ENCODE peak calls at places on chromosomes 2 and 18, in four cellular contexts. S is K562, Q is HepG2, P is H1. F is an unnamed sample.

GRCh38 chr18:70555046-70555445 is 266.2 kb downstream of the SOCS6 start:
- DNase-seq in S (no peak), Q (no peak), P (no peak), F (no peak)

GRCh38 chr18:11975721-11976120 is 5.6 kb upstream of the IMPA2 start:
- DNase-seq in S (no peak), Q (no peak), P (no peak), F (no peak)

GRCh38 chr18:9708057-9708881 is at the start of gene RAB31:
- DNase-seq in S (peak), Q (no peak), P (no peak), F (no peak)

GRCh38 chr18:28189400-28190239 is 12.7 kb upstream of the CDH2 start:
- DNase-seq in S (peak), Q (peak), P (no peak), F (peak)

GRCh38 chr2:128187032-128187654 is 96.1 kb downstream of the UGGT1 start:
- DNase-seq in S (no peak), Q (no peak), P (no peak), F (no peak)

GRCh38 chr2:69125816-69126215 is 112.8 kb downstream of the ANTXR1 start:
- DNase-seq in S (no peak), Q (no peak), P (no peak), F (no peak)

GRCh38 chr2:159317392-159318088 is 31.0 kb upstream of the WDSUB1 start:
- DNase-seq in S (no peak), Q (no peak), P (no peak), F (no peak)

GRCh38 chr18:59664329-59664728 is 32.9 kb downstream of the CCBE1 start:
- DNase-seq in S (no peak), Q (no peak), P (no peak), F (no peak)

GRCh38 chr2:184523732-184524131 is 74.6 kb upstream of the ZNF804A start:
- DNase-seq in S (no peak), Q (no peak), P (no peak), F (no peak)

GRCh38 chr2:26298286-26298637 is 47.7 kb upstream of the SELENOI start:
- DNase-seq in S (no peak), Q (no peak), P (no peak), F (no peak)

GRCh38 chr2:44005831-44006230 is 10.0 kb upstream of the LRPPRC start:
- DNase-seq in S (no peak), Q (no peak), P (no peak), F (no peak)

GRCh38 chr2:188267776-188268175 is 23.9 kb upstream of the GULP1 start:
- DNase-seq in S (no peak), Q (no peak), P (no peak), F (no peak)

GRCh38 chr2:154673694-154674093 is 24.8 kb upstream of the KCNJ3 start:
- DNase-seq in S (no peak), Q (no peak), P (no peak), F (no peak)

GRCh38 chr18:57846258-57846657 is 43.1 kb upstream of the ATP8B1 start:
- DNase-seq in S (peak), Q (no peak), P (no peak), F (peak)
- TF ChIP-seq FOSL1 in S (peak), Q (no peak), P (no peak), F (peak)

DNA sequence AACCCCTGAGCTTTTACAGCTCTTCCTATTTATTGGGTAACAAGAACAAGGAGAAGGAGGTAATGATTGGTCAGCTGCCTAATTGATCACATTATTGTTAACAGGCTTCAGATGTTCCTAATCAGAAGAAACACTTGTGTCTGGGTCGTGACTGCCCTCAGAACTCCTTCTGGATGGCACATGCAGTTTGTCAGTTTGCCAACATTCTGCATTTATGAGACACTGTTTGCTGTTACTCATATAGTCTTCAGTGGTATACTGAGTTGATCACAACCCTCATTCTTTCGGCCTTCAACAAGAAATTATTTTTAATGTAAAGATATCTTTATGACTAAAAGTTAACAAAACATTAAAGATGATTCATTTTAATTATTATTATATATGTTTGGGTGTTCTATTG is 95.7 kb upstream of the DOCK10 start:
- DNase-seq in S (no peak), Q (no peak), P (no peak), F (no peak)
- TF ChIP-seq FOSL1 in S (no peak), Q (no peak), P (no peak), F (no peak)

GRCh38 chr2:65300134-65300771 is 72.6 kb downstream of the ACTR2 start:
- DNase-seq in S (no peak), Q (no peak), P (no peak), F (no peak)
- TF ChIP-seq FOSL1 in S (no peak), Q (no peak), P (no peak), F (no peak)

DNA sequence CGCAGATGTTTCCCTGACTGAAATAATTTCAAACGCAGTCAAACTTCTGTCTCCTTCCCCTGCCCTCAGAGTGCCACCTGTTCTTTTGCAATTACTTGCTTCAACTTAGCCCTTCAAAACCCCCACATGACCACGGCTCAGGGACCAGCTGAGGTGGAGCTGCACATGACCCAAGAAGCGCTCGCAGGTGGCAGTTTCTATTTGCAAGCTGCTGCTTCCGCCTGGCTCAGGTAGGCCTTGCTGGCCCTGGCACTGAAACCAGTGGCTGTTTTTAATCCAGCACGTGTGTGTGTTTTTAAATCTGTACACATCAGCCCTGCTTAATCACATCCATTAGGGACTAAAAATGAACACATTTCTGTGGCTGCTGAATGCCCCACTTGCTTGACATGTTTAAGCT is 95.3 kb downstream of the CCDC93 start:
- DNase-seq in S (no peak), Q (no peak), P (no peak), F (no peak)
- TF ChIP-seq FOSL1 in S (no peak), Q (no peak), P (no peak), F (no peak)

GRCh38 chr18:51425475-51425874 is 228.0 kb upstream of the MEX3C start:
- DNase-seq in S (no peak), Q (no peak), P (no peak), F (no peak)

GRCh38 chr18:51425889-51426288 is 228.4 kb upstream of the MEX3C start:
- DNase-seq in S (no peak), Q (no peak), P (no peak), F (no peak)

GRCh38 chr18:51430538-51430937 is 233.1 kb upstream of the MEX3C start:
- DNase-seq in S (no peak), Q (no peak), P (no peak), F (no peak)

GRCh38 chr18:51429644-51430043 is 232.2 kb upstream of the MEX3C start:
- DNase-seq in S (no peak), Q (no peak), P (no peak), F (no peak)

GRCh38 chr18:51427012-51427411 is 229.5 kb upstream of the MEX3C start:
- DNase-seq in S (no peak), Q (no peak), P (no peak), F (no peak)
- TF ChIP-seq FOSL1 in S (no peak), Q (no peak), P (no peak), F (no peak)

GRCh38 chr2:207394812-207395534 is 134.8 kb upstream of the CREB1 start:
- DNase-seq in S (peak), Q (no peak), P (no peak), F (peak)
- TF ChIP-seq FOSL1 in S (peak), Q (no peak), P (no peak), F (peak)

DNA sequence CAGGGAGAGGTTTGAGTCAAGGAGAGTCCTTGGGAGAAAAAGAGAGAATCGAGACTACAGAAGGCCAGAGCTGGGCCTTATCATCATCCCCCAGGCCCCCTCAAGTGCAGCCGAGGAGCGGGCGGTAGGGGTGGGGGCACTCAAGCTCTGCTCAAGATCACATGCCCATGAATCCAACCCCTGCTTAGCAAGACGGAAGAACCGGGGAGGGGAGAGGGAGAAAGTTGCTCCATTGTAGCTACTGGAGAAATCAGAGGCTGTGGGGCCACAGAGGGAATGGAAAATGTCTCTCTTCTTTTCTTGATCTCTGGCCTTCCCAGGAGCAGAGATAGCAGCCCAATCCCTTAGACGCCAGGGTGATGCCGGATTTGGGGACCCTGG is 14.6 kb downstream of the SLC4A3 start:
- DNase-seq in S (no peak), Q (no peak), P (no peak), F (no peak)
- TF ChIP-seq FOSL1 in S (no peak), Q (no peak), P (no peak), F (no peak)